ENCODE peak calls at places on chromosomes 16 and 17, in nine cellular contexts. E is fibroblast of lung, N is H1, P is neural progenitor cell, V is K562, C is IMR-90, O is SK-N-SH, D is adipocyte, M is GM23248. H is an unnamed sample.

GRCh38 chr17:29557085-29557697 is 9.6 kb downstream of the ABHD15 start:
- DNase-seq in E (no peak), N (no peak), P (no peak), V (peak; percentile 53), C (peak; percentile 62), O (no peak), D (peak; percentile 33), M (peak; percentile 75), H (no peak)

GRCh38 chr17:4033751-4034251 is 69.6 kb upstream of the ATP2A3 start:
- DNase-seq in E (no peak), N (no peak), P (no peak), V (no peak), C (no peak), O (no peak), D (no peak), M (no peak), H (no peak)

GRCh38 chr17:44797809-44798208 is 32.3 kb downstream of the GJC1 start:
- DNase-seq in E (peak; percentile 43), N (no peak), P (no peak), V (no peak), C (peak; percentile 59), O (no peak), D (no peak), M (no peak), H (no peak)

GRCh38 chr17:37608369-37609169 is 649 bp downstream of the SYNRG start:
- DNase-seq in E (peak; percentile 43), N (peak; percentile 27), P (peak; percentile 87), V (peak; percentile 57), C (peak; percentile 48), O (peak; percentile 79), D (peak; percentile 66), M (peak; percentile 60), H (peak; percentile 9)

GRCh38 chr17:43368740-43369506 is 29.9 kb upstream of the ARL4D start:
- DNase-seq in E (peak; percentile 86), N (no peak), P (peak; percentile 83), V (no peak), C (peak; percentile 70), O (peak; percentile 75), D (peak; percentile 85), M (peak; percentile 90), H (no peak)

GRCh38 chr16:56625943-56626654 is 518 bp downstream of the MT1E start:
- DNase-seq in E (peak; percentile 94), N (no peak), P (no peak), V (no peak), C (peak; percentile 86), O (no peak), D (peak; percentile 49), M (peak; percentile 94), H (no peak)

GRCh38 chr17:32335647-32336046 is 6.3 kb downstream of the C17orf75 start:
- DNase-seq in E (peak; percentile 42), N (no peak), P (no peak), V (no peak), C (peak; percentile 58), O (no peak), D (no peak), M (peak; percentile 77), H (no peak)

GRCh38 chr16:5928476-5929055 is 831.0 kb upstream of the EEF2KMT start:
- DNase-seq in E (no peak), N (peak; percentile 49), P (peak; percentile 54), V (no peak), C (no peak), O (peak; percentile 65), D (no peak), M (no peak), H (peak; percentile 86)

GRCh38 chr16:70635356-70636016 is 10.9 kb upstream of the IL34 start:
- DNase-seq in E (peak; percentile 73), N (no peak), P (peak; percentile 93), V (no peak), C (peak; percentile 84), O (no peak), D (peak; percentile 63), M (peak; percentile 88), H (peak; percentile 25)

GRCh38 chr17:78133971-78134898 is 3.7 kb downstream of the TMC8 start:
- DNase-seq in E (peak; percentile 37), N (peak; percentile 72), P (peak; percentile 87), V (peak; percentile 73), C (peak; percentile 12), O (peak; percentile 84), D (peak; percentile 29), M (peak; percentile 62), H (peak; percentile 71)

GRCh38 chr17:13520899-13521572 is 80.7 kb downstream of the HS3ST3A1 start:
- DNase-seq in E (peak; percentile 96), N (no peak), P (no peak), V (no peak), C (peak; percentile 89), O (no peak), D (no peak), M (peak; percentile 86), H (no peak)

GRCh38 chr17:40648326-40648968 is 829 bp upstream of the SMARCE1 start:
- DNase-seq in E (peak; percentile 40), N (no peak), P (peak; percentile 83), V (no peak), C (peak; percentile 19), O (no peak), D (peak; percentile 71), M (peak; percentile 42), H (no peak)

GRCh38 chr17:40645932-40646331 is 1.7 kb downstream of the SMARCE1 start:
- DNase-seq in E (no peak), N (no peak), P (no peak), V (no peak), C (no peak), O (no peak), D (no peak), M (peak; percentile 13), H (no peak)

GRCh38 chr17:40645291-40645690 is 2.3 kb downstream of the SMARCE1 start:
- DNase-seq in E (no peak), N (no peak), P (no peak), V (no peak), C (no peak), O (no peak), D (no peak), M (no peak), H (no peak)

GRCh38 chr17:40647549-40648325 is at the start of gene SMARCE1:
- DNase-seq in E (peak; percentile 82), N (no peak), P (peak; percentile 87), V (peak; percentile 74), C (peak; percentile 67), O (peak; percentile 88), D (peak; percentile 85), M (peak; percentile 86), H (peak; percentile 42)

GRCh38 chr17:40646791-40647548 is 648 bp downstream of the SMARCE1 start:
- DNase-seq in E (no peak), N (no peak), P (peak; percentile 62), V (peak; percentile 71), C (peak; percentile 43), O (no peak), D (peak; percentile 61), M (peak; percentile 71), H (no peak)
- H3K4me3 ChIP-seq in E (peak overlapping the region; percentile 81), N (peak overlapping the region; percentile 93), P (peak overlapping the region; percentile 87), V (peak overlapping the region; percentile 70), C (peak overlapping the region; percentile 93), O (peak overlapping the region; percentile 79), D (peak overlapping the region; percentile 99), M (peak overlapping the region; percentile 95), H (peak overlapping the region; percentile 94)

DNA sequence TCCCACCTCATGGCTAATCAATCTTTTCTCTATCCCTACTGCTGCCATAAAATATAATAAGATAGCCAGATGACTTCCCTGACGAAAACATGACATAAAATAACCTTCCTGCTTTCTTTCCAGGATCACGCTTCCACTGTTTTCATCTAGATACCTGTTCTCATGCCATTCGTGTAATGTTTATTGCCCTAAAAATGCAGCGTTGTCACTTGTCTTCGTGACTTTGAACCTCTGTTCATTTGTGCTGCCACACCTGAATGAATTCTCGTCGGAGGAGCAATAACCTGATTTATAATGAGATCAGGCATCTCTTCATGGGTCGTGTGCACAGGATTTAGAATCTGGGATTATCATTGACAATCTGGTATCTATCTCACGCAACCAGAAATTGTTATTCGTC is 1401.9 kb downstream of the CDH11 start:
- DNase-seq in E (no peak), N (no peak), P (no peak), V (no peak), C (no peak), O (no peak), D (no peak), M (no peak), H (no peak)
- H3K4me1 ChIP-seq in E (no peaks in the 10 kb centered on the region), N (no peaks in the 10 kb centered on the region), P (no peaks in the 10 kb centered on the region), V (no peaks in the 10 kb centered on the region), C (no peaks in the 10 kb centered on the region), O (no peaks in the 10 kb centered on the region), D (no peaks in the 10 kb centered on the region), M (no peaks in the 10 kb centered on the region), H (no peaks in the 10 kb centered on the region)

GRCh38 chr17:82698974-82699442 is 510 bp upstream of the RAB40B start:
- DNase-seq in E (peak; percentile 8), N (no peak), P (no peak), V (no peak), C (no peak), O (no peak), D (no peak), M (peak; percentile 57), H (no peak)
- H3K9ac ChIP-seq in E (peak overlapping the region; percentile 30), N (no peak overlapping the region), P (no peak overlapping the region), V (no peak overlapping the region), C (no peak overlapping the region), O (peak overlapping the region; percentile 32), D (peak overlapping the region; percentile 70), M (peak overlapping the region; percentile 81), H (peak overlapping the region; percentile 57)

GRCh38 chr17:76032780-76033108 is 5.6 kb upstream of the EVPL start:
- DNase-seq in E (no peak), N (no peak), P (no peak), V (no peak), C (no peak), O (no peak), D (no peak), M (no peak), H (no peak)

GRCh38 chr17:76033139-76033538 is 6.0 kb upstream of the EVPL start:
- DNase-seq in E (no peak), N (no peak), P (no peak), V (no peak), C (no peak), O (no peak), D (no peak), M (no peak), H (no peak)

GRCh38 chr17:76034433-76035185 is 7.5 kb upstream of the EVPL start:
- DNase-seq in E (no peak), N (no peak), P (no peak), V (no peak), C (no peak), O (no peak), D (no peak), M (no peak), H (no peak)

GRCh38 chr17:76036497-76037380 is 9.6 kb upstream of the EVPL start:
- DNase-seq in E (no peak), N (no peak), P (peak; percentile 46), V (no peak), C (peak; percentile 17), O (peak; percentile 89), D (no peak), M (no peak), H (no peak)

DNA sequence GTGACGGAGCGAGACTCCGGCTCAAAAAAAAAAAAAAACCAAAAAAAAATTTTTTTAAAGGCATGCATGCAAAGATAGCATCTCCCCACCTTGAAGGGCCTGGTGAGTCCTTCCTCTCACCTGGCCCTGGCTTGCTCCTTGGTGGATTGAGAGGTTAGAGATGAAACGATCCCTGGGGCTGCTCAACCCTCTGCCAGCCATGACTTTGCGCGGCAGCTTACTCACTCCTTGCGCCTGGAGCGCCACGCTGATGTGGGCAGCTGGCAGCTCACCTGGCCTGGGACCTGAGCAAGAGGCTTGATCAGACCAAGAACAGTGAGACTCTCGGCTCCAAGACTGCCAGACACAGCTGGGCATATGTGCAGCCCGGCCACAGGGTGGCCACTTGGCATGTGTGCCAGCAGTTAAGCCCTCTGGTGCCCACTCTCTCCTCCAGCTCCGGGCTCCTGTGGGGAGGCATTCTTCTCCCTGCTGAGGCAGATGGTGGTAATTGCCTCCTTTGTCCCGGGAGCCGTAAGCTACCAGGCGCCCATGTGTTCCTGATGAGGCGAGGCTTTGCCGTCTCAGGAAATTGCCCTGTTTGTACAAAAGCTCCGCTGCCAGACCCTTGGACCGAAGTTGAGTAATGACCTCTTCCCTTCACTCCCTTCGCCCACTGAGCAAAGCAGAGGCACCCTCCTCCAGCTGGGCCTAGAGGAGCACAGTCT is 5.1 kb upstream of the EVPL start:
- DNase-seq in E (no peak), N (no peak), P (no peak), V (no peak), C (no peak), O (peak; percentile 57), D (no peak), M (no peak), H (no peak)
- H3K4me3 ChIP-seq in E (no peak overlapping the region), N (no peak overlapping the region), P (no peak overlapping the region), V (no peak overlapping the region), C (no peak overlapping the region), O (no peak overlapping the region), D (no peak overlapping the region), M (no peak overlapping the region), H (no peak overlapping the region)